ENCODE peak calls at places on chromosomes 3 and 15, in ten cellular contexts. K is colonic mucosa; U is neuronal stem cell; M is NCI-H146; A is stromal cell of bone marrow; B is activated CD4-positive, alpha-beta memory T cell treated with anti-CD3 and anti-CD28 coated beads, Interleukin-2, amount 10 ng/mL, durations not matched to agents 7 days and 5 days; J is naive thymus-derived CD8-positive, alpha-beta T cell; Z is stimulated activated CD4-positive, alpha-beta T cell treated with anti-CD3 and anti-CD28 coated beads, Interleukin-12 subunit alpha, Interleukin-12 subunit beta, amount 100 ng/mL, for 4 hours; Y is CD8-positive, alpha-beta T cell; O is GM13977. R is an unnamed sample.

GRCh38 chr3:101270158-101270557 is 50.2 kb downstream of the IMPG2 start:
- DNase-seq in K (no peak), U (no peak), M (no peak), A (no peak), B (no peak), J (no peak), Z (no peak), Y (no peak), O (no peak), R (no peak)

GRCh38 chr3:72088486-72089025 is 303.6 kb upstream of the PROK2 start:
- DNase-seq in K (no peak), U (no peak), M (no peak), A (no peak), B (no peak), J (no peak), Z (no peak), Y (no peak), O (no peak), R (no peak)

GRCh38 chr3:28139288-28139687 is 102.1 kb upstream of the CMC1 start:
- DNase-seq in K (no peak), U (no peak), M (no peak), A (no peak), B (no peak), J (no peak), Z (no peak), Y (no peak), O (no peak), R (no peak)

GRCh38 chr3:171334465-171334811 is 125.8 kb downstream of the TNIK start:
- DNase-seq in K (no peak), U (no peak), M (no peak), A (no peak), B (no peak), J (no peak), Z (no peak), Y (no peak), O (no peak), R (no peak)

GRCh38 chr3:105157016-105157765 is 209.5 kb upstream of the ALCAM start:
- DNase-seq in K (no peak), U (no peak), M (no peak), A (no peak), B (no peak), J (no peak), Z (no peak), Y (no peak), O (no peak), R (no peak)

GRCh38 chr3:38121832-38122461 is 15.0 kb downstream of the ACAA1 start:
- DNase-seq in K (no peak), U (no peak), M (no peak), A (no peak), B (no peak), J (no peak), Z (no peak), Y (no peak), O (no peak), R (no peak)

GRCh38 chr3:128439226-128439625 is 27.5 kb downstream of the DNAJB8 start:
- DNase-seq in K (no peak), U (no peak), M (no peak), A (no peak), B (no peak), J (no peak), Z (no peak), Y (no peak), O (no peak), R (no peak)

GRCh38 chr15:101499863-101500713 is 10.6 kb upstream of the PCSK6 start:
- DNase-seq in K (no peak), U (no peak), M (no peak), A (no peak), B (peak; percentile 63), J (no peak), Z (no peak), Y (no peak), O (peak; percentile 33), R (no peak)

GRCh38 chr15:81400640-81401236 is 26.7 kb upstream of the TMC3 start:
- DNase-seq in K (no peak), U (peak; percentile 36), M (peak; percentile 42), A (peak; percentile 19), B (no peak), J (no peak), Z (no peak), Y (no peak), O (peak; percentile 43), R (no peak)

GRCh38 chr3:183188895-183189462 is 26.4 kb upstream of the LAMP3 start:
- DNase-seq in K (peak; percentile 43), U (peak; percentile 20), M (peak; percentile 40), A (no peak), B (no peak), J (no peak), Z (peak; percentile 32), Y (no peak), O (peak; percentile 55), R (no peak)

GRCh38 chr15:95684693-95685115 is 645.8 kb upstream of the NR2F2 start:
- DNase-seq in K (no peak), U (no peak), M (no peak), A (peak; percentile 82), B (no peak), J (no peak), Z (no peak), Y (no peak), O (no peak), R (no peak)

GRCh38 chr15:94286581-94286980 is 55.2 kb downstream of the MCTP2 start:
- DNase-seq in K (no peak), U (no peak), M (no peak), A (no peak), B (no peak), J (no peak), Z (no peak), Y (no peak), O (no peak), R (no peak)

GRCh38 chr3:194986208-194987043 is 284.5 kb downstream of the XXYLT1 start:
- DNase-seq in K (no peak), U (no peak), M (no peak), A (no peak), B (no peak), J (no peak), Z (no peak), Y (no peak), O (no peak), R (no peak)

GRCh38 chr15:80242132-80242769 is 9.8 kb downstream of the CTXND1 start:
- DNase-seq in K (no peak), U (no peak), M (peak; percentile 51), A (no peak), B (peak; percentile 25), J (no peak), Z (no peak), Y (no peak), O (peak; percentile 57), R (no peak)

GRCh38 chr15:90643301-90643632 is 73.9 kb upstream of the BLM start:
- DNase-seq in K (no peak), U (no peak), M (no peak), A (no peak), B (no peak), J (no peak), Z (no peak), Y (no peak), O (no peak), R (no peak)

GRCh38 chr15:92383528-92384326 is 10.0 kb upstream of the ST8SIA2 start:
- DNase-seq in K (peak; percentile 39), U (peak; percentile 27), M (peak; percentile 4), A (no peak), B (peak; percentile 41), J (no peak), Z (peak; percentile 10), Y (no peak), O (peak; percentile 39), R (no peak)

R was measured in T-cell.